ENCODE peak calls at places on chromosomes 4 and X, in five cellular contexts. E is mammary epithelial cell, C is GM12878, O is endothelial cell of umbilical vein, T is PC-3. Y is an unnamed sample.

GRCh38 chr4:34964613-34965012 is 1279.7 kb downstream of the ARAP2 start:
- DNase-seq in E (no peak), C (no peak), O (no peak), T (no peak), Y (no peak)

GRCh38 chrX:7115557-7115956 is 32.0 kb upstream of the STS start:
- DNase-seq in E (no peak), C (peak; percentile 87), O (no peak), T (no peak), Y (no peak)

GRCh38 chr4:126051709-126052424 is 737.1 kb downstream of the FAT4 start:
- DNase-seq in E (peak; percentile 25), C (no peak), O (peak; percentile 60), T (peak; percentile 20), Y (no peak)

GRCh38 chr4:145829629-145830395 is 108.8 kb downstream of the ZNF827 start:
- DNase-seq in E (no peak), C (no peak), O (peak; percentile 69), T (no peak), Y (no peak)

GRCh38 chr4:40507977-40508376 is 121.7 kb downstream of the RBM47 start:
- DNase-seq in E (no peak), C (no peak), O (no peak), T (no peak), Y (peak; percentile 69)

GRCh38 chrX:88613338-88613737 is 133.7 kb upstream of the CPXCR1 start:
- DNase-seq in E (no peak), C (no peak), O (peak; percentile 43), T (peak; percentile 45), Y (peak; percentile 67)

GRCh38 chr4:6480532-6481088 is 8.2 kb upstream of the PPP2R2C start:
- DNase-seq in E (peak; percentile 28), C (no peak), O (no peak), T (peak; percentile 67), Y (no peak)

GRCh38 chr4:6250235-6250983 is 19.2 kb upstream of the WFS1 start:
- DNase-seq in E (peak; percentile 57), C (peak; percentile 42), O (peak; percentile 74), T (peak; percentile 85), Y (peak; percentile 83)

GRCh38 chrX:2316534-2316933 is 184.2 kb downstream of the DHRSX start:
- DNase-seq in E (no peak), C (no peak), O (no peak), T (no peak), Y (no peak)

GRCh38 chrX:146186540-146186939 is 368.9 kb downstream of the SLITRK2 start:
- DNase-seq in E (no peak), C (no peak), O (no peak), T (no peak), Y (no peak)

GRCh38 chr4:167049257-167049656 is 185.0 kb downstream of the SPOCK3 start:
- DNase-seq in E (no peak), C (no peak), O (no peak), T (no peak), Y (no peak)

GRCh38 chr4:130747842-130748241 is 1651.9 kb downstream of the C4orf33 start:
- DNase-seq in E (no peak), C (no peak), O (no peak), T (peak; percentile 13), Y (peak; percentile 66)

GRCh38 chrX:140764401-140764919 is 54.9 kb downstream of the LINC00632 start:
- DNase-seq in E (no peak), C (no peak), O (peak; percentile 27), T (peak; percentile 58), Y (no peak)

GRCh38 chr4:112927544-112927943 is 121.9 kb upstream of the ANK2 start:
- DNase-seq in E (no peak), C (no peak), O (no peak), T (no peak), Y (no peak)

GRCh38 chrX:153410328-153410727 is 944 bp upstream of the ZFP92 start:
- DNase-seq in E (no peak), C (no peak), O (no peak), T (no peak), Y (no peak)

GRCh38 chrX:41245641-41246040 is 88.3 kb upstream of the DDX3X start:
- DNase-seq in E (no peak), C (no peak), O (no peak), T (no peak), Y (no peak)

GRCh38 chr4:1136028-1136427 is 22.7 kb upstream of the RNF212 start:
- DNase-seq in E (no peak), C (no peak), O (no peak), T (no peak), Y (no peak)

GRCh38 chr4:6957148-6957520 is 47.5 kb downstream of the TBC1D14 start:
- DNase-seq in E (no peak), C (no peak), O (no peak), T (no peak), Y (no peak)

GRCh38 chr4:123579961-123580360 is 183.4 kb downstream of the SPRY1 start:
- DNase-seq in E (no peak), C (no peak), O (no peak), T (no peak), Y (no peak)

GRCh38 chrX:108270739-108271396 is 167.4 kb downstream of the COL4A6 start:
- DNase-seq in E (peak; percentile 46), C (no peak), O (no peak), T (no peak), Y (no peak)

GRCh38 chrX:54978448-54978847 is 15.5 kb downstream of the PFKFB1 start:
- DNase-seq in E (peak; percentile 41), C (no peak), O (peak; percentile 1), T (peak; percentile 79), Y (no peak)

GRCh38 chr4:57993934-57994333 is 883.7 kb upstream of the IGFBP7 start:
- DNase-seq in E (no peak), C (no peak), O (no peak), T (no peak), Y (no peak)

GRCh38 chr4:40333921-40334352 is 1.2 kb upstream of the CHRNA9 start:
- DNase-seq in E (peak; percentile 60), C (no peak), O (no peak), T (peak; percentile 66), Y (no peak)

GRCh38 chr4:33060873-33061542 is 2340.8 kb downstream of the PCDH7 start:
- DNase-seq in E (peak; percentile 2), C (no peak), O (no peak), T (peak; percentile 69), Y (peak; percentile 71)

GRCh38 chr4:31341601-31342375 is 621.6 kb downstream of the PCDH7 start:
- DNase-seq in E (no peak), C (no peak), O (no peak), T (no peak), Y (no peak)

GRCh38 chrX:46433892-46434291 is 111.3 kb downstream of the ZNF674 start:
- DNase-seq in E (no peak), C (no peak), O (no peak), T (no peak), Y (no peak)

GRCh38 chrX:15336023-15336413 is 695 bp upstream of the PIGA start:
- DNase-seq in E (peak; percentile 83), C (no peak), O (peak; percentile 58), T (peak; percentile 59), Y (no peak)

GRCh38 chrX:118499295-118499694 is 3.7 kb downstream of the DOCK11 start:
- DNase-seq in E (no peak), C (no peak), O (no peak), T (no peak), Y (no peak)

GRCh38 chr4:76488905-76489798 is 54.1 kb downstream of the SHROOM3 start:
- DNase-seq in E (no peak), C (no peak), O (no peak), T (no peak), Y (no peak)

GRCh38 chrX:274904-275475 is 6.2 kb upstream of the PLCXD1 start:
- DNase-seq in E (no peak), C (no peak), O (no peak), T (no peak), Y (no peak)

GRCh38 chrX:275476-275966 is 5.7 kb upstream of the PLCXD1 start:
- DNase-seq in E (no peak), C (no peak), O (no peak), T (no peak), Y (no peak)

GRCh38 chrX:281166-281999 is at the start of gene PLCXD1:
- DNase-seq in E (no peak), C (no peak), O (no peak), T (no peak), Y (peak; percentile 90)

GRCh38 chrX:275967-276587 is 5.1 kb upstream of the PLCXD1 start:
- DNase-seq in E (peak; percentile 39), C (no peak), O (no peak), T (peak; percentile 73), Y (peak; percentile 60)

DNA sequence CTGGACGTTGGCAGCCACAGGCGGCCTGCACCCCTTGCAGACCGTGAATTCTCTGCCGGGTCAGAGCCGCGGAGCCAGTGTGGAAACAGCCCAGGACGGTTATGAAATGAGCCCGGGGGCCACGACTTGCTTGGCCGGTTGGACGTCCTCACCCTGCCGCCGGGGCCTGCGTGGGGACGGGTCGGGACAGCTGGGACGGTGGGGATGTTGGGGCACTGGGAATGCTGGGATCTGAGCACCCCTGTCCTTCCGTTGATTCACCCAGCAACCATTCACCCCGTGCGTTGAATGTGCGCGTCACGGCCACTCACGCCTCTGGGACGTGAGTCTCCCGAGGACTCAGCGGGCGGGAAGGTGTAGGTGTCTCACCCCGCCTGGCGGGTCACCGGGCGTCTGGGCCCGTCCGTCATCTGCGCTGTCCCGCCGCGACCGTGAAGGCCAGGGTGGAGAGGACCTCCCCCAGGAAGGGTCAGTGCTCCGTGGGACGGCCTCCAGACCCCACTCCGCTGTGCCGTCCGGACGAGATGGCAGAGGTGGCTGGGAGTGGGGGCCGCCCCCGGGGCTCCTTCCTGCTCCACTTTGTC is 4.5 kb upstream of the PLCXD1 start:
- DNase-seq in E (peak; percentile 61), C (no peak), O (no peak), T (peak; percentile 65), Y (no peak)
- H3K4me2 ChIP-seq in E (peak overlapping the region; percentile 93), C (peak overlapping the region; percentile 49), O (peak overlapping the region; percentile 82), T (peak overlapping the region; percentile 99), Y (peak overlapping the region; percentile 78)

DNA sequence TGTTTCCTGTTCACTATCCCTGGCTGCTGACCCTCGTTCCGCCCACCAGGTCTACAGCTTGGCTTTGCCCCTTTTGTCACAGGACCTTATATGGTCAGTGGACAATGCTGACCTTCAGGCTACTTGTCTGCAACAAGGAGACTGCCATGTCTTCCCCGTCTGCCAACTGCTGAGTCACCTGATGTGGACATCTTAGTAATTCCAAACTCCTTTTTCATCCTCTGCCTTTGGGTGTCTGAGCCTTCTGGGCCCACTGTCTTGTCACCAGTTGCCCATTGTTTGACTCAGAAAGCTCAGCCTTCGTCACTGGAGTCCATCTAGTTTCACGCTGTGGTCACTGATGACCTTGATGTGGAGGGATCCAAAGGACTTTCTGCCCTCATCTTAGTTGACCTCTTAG is 30.2 kb downstream of the GPRIN3 start:
- DNase-seq in E (peak; percentile 12), C (no peak), O (no peak), T (no peak), Y (no peak)
- H4K20me1 ChIP-seq in E (no peaks in the 10 kb centered on the region), C (no peaks in the 10 kb centered on the region), O (no peaks in the 10 kb centered on the region), T (no peaks in the 10 kb centered on the region), Y (no peaks in the 10 kb centered on the region)

DNA sequence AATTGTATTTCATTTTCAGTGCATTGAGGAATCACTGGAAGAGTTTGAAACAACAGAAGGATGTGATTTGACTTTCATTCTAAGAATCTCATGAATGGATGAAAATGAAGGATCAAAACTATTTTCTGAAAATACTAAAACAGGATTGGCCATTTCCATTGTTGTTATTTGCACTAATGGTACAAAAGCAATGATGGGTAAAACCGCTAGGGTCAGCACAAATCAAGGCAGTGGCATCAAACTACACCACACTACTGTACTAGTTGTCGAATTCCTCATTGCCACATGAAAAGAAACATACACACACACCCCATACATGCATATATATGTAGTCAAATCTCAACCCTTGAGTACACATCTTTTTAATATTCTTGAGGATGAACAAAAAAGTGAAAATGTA is 24.7 kb upstream of the CENPVL3 start:
- DNase-seq in E (no peak), C (no peak), O (no peak), T (no peak), Y (no peak)
- H3K9ac ChIP-seq in E (no peak overlapping the region), C (no peak overlapping the region), O (no peak overlapping the region), T (no peak overlapping the region), Y (no peak overlapping the region)

GRCh38 chrX:9343971-9344370 is 120.9 kb upstream of the TBL1X start:
- DNase-seq in E (no peak), C (no peak), O (no peak), T (no peak), Y (no peak)
- H3K4me2 ChIP-seq in E (no peak overlapping the region), C (no peak overlapping the region), O (no peak overlapping the region), T (no peak overlapping the region), Y (no peak overlapping the region)

Y was measured in Karpas-422.